ENCODE peak calls at places on chromosomes 11 and 22, in five cellular contexts. P, U, Y, X and C are unnamed samples.
A peak's percentile ranks its signal among the peaks of the same experiment; 100 is the strongest.

GRCh38 chr11:66100272-66101037 is 30.4 kb downstream of the PACS1 start:
- DNase-seq in U (peak; percentile 77), X (no peak), P (peak; percentile 86), Y (peak; percentile 75), C (peak; percentile 87)

GRCh38 chr22:37370306-37370979 is 56.8 kb downstream of the ELFN2 start:
- DNase-seq in Y (no peak), P (peak; percentile 75), U (peak; percentile 75), X (no peak), C (peak; percentile 53)

GRCh38 chr11:122735031-122735430 is 79.5 kb downstream of the UBASH3B start:
- DNase-seq in P (no peak), X (no peak), U (no peak), Y (no peak), C (no peak)

GRCh38 chr11:114262681-114263509 is 33.3 kb upstream of the NNMT start:
- DNase-seq in Y (peak; percentile 69), U (no peak), P (peak; percentile 50), X (peak; percentile 33), C (peak; percentile 49)

GRCh38 chr11:115317428-115318185 is 186.6 kb downstream of the CADM1 start:
- DNase-seq in P (no peak), Y (peak; percentile 71), X (no peak), U (no peak), C (no peak)

GRCh38 chr11:96045622-96046456 is 121.9 kb upstream of the MTMR2 start:
- DNase-seq in X (no peak), Y (no peak), U (peak; percentile 81), P (no peak), C (no peak)

GRCh38 chr11:57224537-57224936 is 12.5 kb downstream of the APLNR start:
- DNase-seq in X (peak; percentile 23), P (no peak), U (no peak), Y (no peak), C (no peak)

GRCh38 chr11:69343401-69344321 is 49.7 kb downstream of the MYEOV start:
- DNase-seq in U (peak; percentile 59), Y (no peak), P (no peak), X (no peak), C (no peak)

GRCh38 chr11:47305734-47306483 is 36.0 kb downstream of the MADD start:
- DNase-seq in X (no peak), Y (no peak), U (peak; percentile 90), P (no peak), C (no peak)

GRCh38 chr11:8767466-8768142 is 85.0 kb downstream of the RPL27A start:
- DNase-seq in X (peak; percentile 84), U (no peak), P (no peak), Y (peak; percentile 16), C (no peak)

GRCh38 chr11:68099057-68099456 is 22.1 kb downstream of the CHKA start:
- DNase-seq in Y (no peak), U (no peak), X (no peak), P (peak; percentile 32), C (no peak)

GRCh38 chr11:127966821-127967220 is 620.5 kb downstream of the ETS1 start:
- DNase-seq in U (no peak), X (no peak), P (no peak), Y (no peak), C (no peak)

GRCh38 chr11:67668191-67668551 is 6.3 kb downstream of the ALDH3B2 start:
- DNase-seq in P (peak; percentile 47), Y (no peak), X (no peak), U (no peak), C (peak; percentile 76)

GRCh38 chr22:50342651-50343540 is at the start of gene PPP6R2:
- DNase-seq in Y (peak; percentile 82), U (peak; percentile 89), P (peak; percentile 85), X (peak; percentile 56), C (peak; percentile 93)

GRCh38 chr11:30487200-30487898 is 98.8 kb downstream of the MPPED2 start:
- DNase-seq in U (peak; percentile 65), X (no peak), P (no peak), Y (no peak), C (no peak)

GRCh38 chr22:17918840-17919239 is 105.5 kb downstream of the MICAL3 start:
- DNase-seq in X (peak; percentile 67), Y (no peak), U (no peak), P (no peak), C (no peak)

GRCh38 chr22:43378011-43378704 is 33.7 kb upstream of the MPPED1 start:
- DNase-seq in X (no peak), U (no peak), Y (peak; percentile 32), P (no peak), C (no peak)

GRCh38 chr11:61956191-61957027 is 6.3 kb downstream of the BEST1 start:
- DNase-seq in Y (no peak), U (peak; percentile 55), P (no peak), X (no peak), C (no peak)

GRCh38 chr11:69157156-69157821 is 1.6 kb downstream of the SMIM38 start:
- DNase-seq in U (peak; percentile 73), Y (no peak), X (peak; percentile 49), P (no peak), C (no peak)

GRCh38 chr11:14414470-14415461 is 55.8 kb upstream of the RRAS2 start:
- DNase-seq in P (no peak), U (no peak), Y (peak; percentile 33), X (no peak), C (no peak)

GRCh38 chr11:114263510-114264170 is 32.6 kb upstream of the NNMT start:
- DNase-seq in Y (no peak), X (no peak), U (no peak), P (no peak), C (no peak)

GRCh38 chr11:100681064-100681502 is 6.0 kb upstream of the ARHGAP42 start:
- DNase-seq in P (peak; percentile 56), X (peak; percentile 73), Y (peak; percentile 85), U (no peak), C (peak; percentile 80)

GRCh38 chr22:37121887-37122591 is 12.5 kb upstream of the TMPRSS6 start:
- DNase-seq in U (no peak), Y (peak; percentile 68), P (peak; percentile 30), X (peak; percentile 84), C (no peak)

GRCh38 chr11:47278058-47278457 is 8.1 kb downstream of the MADD start:
- DNase-seq in P (no peak), X (no peak), U (no peak), Y (no peak), C (no peak)

GRCh38 chr11:131671764-131672163 is 301.3 kb downstream of the NTM start:
- DNase-seq in Y (no peak), P (no peak), X (no peak), U (no peak), C (no peak)

GRCh38 chr11:36557991-36558390 is 9.8 kb upstream of the RAG1 start:
- DNase-seq in X (peak; percentile 36), P (no peak), Y (no peak), U (no peak), C (no peak)
- H3K27ac ChIP-seq in X (no peak overlapping the region), P (no peak overlapping the region), Y (no peak overlapping the region), U (no peak overlapping the region), C (no peak overlapping the region)

DNA sequence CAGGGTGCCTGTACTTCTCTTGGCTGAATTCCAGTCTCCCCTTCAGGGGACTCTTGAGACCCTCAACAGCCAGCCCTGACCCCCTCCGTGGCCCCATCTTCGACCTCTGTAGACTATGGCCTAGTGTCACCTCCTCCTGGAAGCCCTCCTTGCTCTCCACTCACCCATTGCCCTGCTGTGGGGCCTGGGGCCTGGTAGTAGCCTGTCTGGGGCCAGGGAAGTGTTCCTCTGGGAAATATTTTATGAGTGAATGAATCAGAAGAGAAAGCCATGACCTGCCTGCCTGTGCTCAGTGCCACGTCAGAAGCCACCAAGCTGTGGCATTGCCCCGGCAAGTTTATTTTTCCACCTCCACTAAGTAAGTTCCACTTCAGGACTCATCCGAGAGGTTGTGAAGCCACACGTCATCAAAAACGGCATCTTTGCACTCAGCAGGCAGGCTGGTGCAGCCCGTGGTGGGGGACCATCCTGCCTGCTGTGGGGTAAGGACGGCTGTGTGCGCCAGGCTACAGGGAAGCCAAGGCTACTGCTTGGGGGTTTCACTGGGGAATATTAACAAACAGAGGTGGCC is 59.6 kb upstream of the PPARA start:
- DNase-seq in X (peak; percentile 86), U (peak; percentile 86), Y (no peak), P (no peak), C (no peak)
- H3K4me1 ChIP-seq in X (peaks cover 83% of the 10 kb centered on the region), U (peaks cover 100% of the 10 kb centered on the region), Y (peaks cover 4% of the 10 kb centered on the region), P (no peaks in the 10 kb centered on the region), C (no peaks in the 10 kb centered on the region)

GRCh38 chr11:12189543-12190235 is 79.3 kb downstream of the MICAL2 start:
- DNase-seq in Y (no peak), P (no peak), X (peak; percentile 97), U (peak; percentile 73), C (no peak)

GRCh38 chr11:12187399-12187798 is 77.0 kb downstream of the MICAL2 start:
- DNase-seq in X (peak; percentile 85), U (no peak), Y (no peak), P (no peak), C (no peak)

GRCh38 chr11:12186683-12187082 is 76.3 kb downstream of the MICAL2 start:
- DNase-seq in X (no peak), U (no peak), P (no peak), Y (no peak), C (no peak)

GRCh38 chr11:12190511-12190910 is 80.1 kb downstream of the MICAL2 start:
- DNase-seq in U (no peak), Y (no peak), X (no peak), P (no peak), C (no peak)

GRCh38 chr11:12188548-12189317 is 78.3 kb downstream of the MICAL2 start:
- DNase-seq in U (no peak), X (no peak), P (no peak), Y (no peak), C (no peak)
- H3K27ac ChIP-seq in U (peak overlapping the region; percentile 91), X (peak overlapping the region; percentile 94), P (no peak overlapping the region), Y (no peak overlapping the region), C (no peak overlapping the region)

GRCh38 chr22:29006346-29006745 is 55.3 kb downstream of the C22orf31 start:
- DNase-seq in X (no peak), Y (no peak), U (no peak), P (no peak), C (no peak)
- H3K4me1 ChIP-seq in X (peaks cover 9% of the 10 kb centered on the region), Y (peaks cover 7% of the 10 kb centered on the region), U (peaks cover 19% of the 10 kb centered on the region), P (no peaks in the 10 kb centered on the region), C (no peaks in the 10 kb centered on the region)

DNA sequence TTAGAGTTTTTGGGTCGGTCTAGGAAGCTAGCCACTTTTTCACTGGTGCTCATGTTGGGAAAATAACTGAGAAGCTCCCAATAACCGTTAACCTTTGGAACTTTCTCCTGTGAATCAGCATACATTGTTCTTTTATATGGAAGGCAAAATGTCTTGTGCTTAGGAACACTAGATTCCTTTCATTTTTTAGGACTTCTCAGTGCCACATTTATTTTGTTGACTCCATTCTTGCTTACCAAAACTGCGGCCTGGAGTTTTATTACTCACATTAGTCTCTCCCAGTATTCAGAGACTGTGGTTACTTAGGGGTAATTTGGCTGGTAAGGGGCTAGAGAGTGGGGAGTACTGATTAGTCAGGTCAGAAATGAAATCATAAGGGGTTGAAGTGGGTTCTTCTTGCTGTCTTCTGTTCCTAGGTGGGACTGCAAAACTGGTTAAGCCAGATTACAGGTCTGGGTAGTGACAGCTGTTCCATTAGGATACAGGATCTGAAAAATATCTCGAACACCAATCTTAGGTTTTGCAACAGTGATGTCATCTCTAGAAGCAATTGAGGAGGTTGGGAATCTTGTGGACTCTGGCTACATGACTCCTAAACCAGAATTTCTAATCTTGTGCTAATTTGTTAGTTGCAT is 631.4 kb upstream of the LUZP2 start:
- DNase-seq in Y (no peak), P (no peak), U (no peak), X (peak; percentile 9), C (no peak)
- H3K27ac ChIP-seq in Y (no peak overlapping the region), P (no peak overlapping the region), U (no peak overlapping the region), X (no peak overlapping the region), C (no peak overlapping the region)